ENCODE peak calls at places on chromosomes 11 and 22, in four cellular contexts. Q is neuronal stem cell, B is IMR-90, W is H1. T is an unnamed sample.

GRCh38 chr11:27383645-27384044 is 20.6 kb upstream of the CCDC34 start:
- DNase-seq in Q (no peak), B (no peak), W (no peak), T (no peak)

GRCh38 chr11:10666976-10667892 is 26.3 kb downstream of the IRAG1 start:
- DNase-seq in Q (no peak), B (peak), W (no peak), T (no peak)

GRCh38 chr11:122727101-122727929 is 71.8 kb downstream of the UBASH3B start:
- DNase-seq in Q (peak), B (no peak), W (no peak), T (peak)

GRCh38 chr22:21009638-21010425 is 5.1 kb upstream of the P2RX6 start:
- DNase-seq in Q (peak), B (peak), W (no peak), T (peak)

GRCh38 chr11:83389975-83390374 is 103.8 kb upstream of the CCDC90B start:
- DNase-seq in Q (no peak), B (no peak), W (no peak), T (no peak)

GRCh38 chr22:39655736-39656285 is 85.3 kb downstream of the CACNA1I start:
- DNase-seq in Q (no peak), B (no peak), W (no peak), T (no peak)

GRCh38 chr11:3837793-3838192 is 3.0 kb downstream of the RHOG start:
- DNase-seq in Q (no peak), B (no peak), W (no peak), T (peak)

GRCh38 chr11:77515063-77515462 is 41.2 kb upstream of the PAK1 start:
- DNase-seq in Q (no peak), B (no peak), W (no peak), T (peak)

GRCh38 chr11:762421-763072 is 14.7 kb downstream of the GATD1 start:
- DNase-seq in Q (no peak), B (peak), W (no peak), T (peak)

GRCh38 chr11:45794169-45794568 is 10.8 kb upstream of the SLC35C1 start:
- DNase-seq in Q (no peak), B (no peak), W (no peak), T (no peak)

GRCh38 chr11:72633068-72633467 is 41.2 kb downstream of the PDE2A start:
- DNase-seq in Q (no peak), B (no peak), W (no peak), T (no peak)

GRCh38 chr11:72634472-72635095 is 39.6 kb downstream of the PDE2A start:
- DNase-seq in Q (no peak), B (no peak), W (no peak), T (no peak)

GRCh38 chr11:72630104-72630852 is 43.9 kb downstream of the PDE2A start:
- DNase-seq in Q (no peak), B (no peak), W (no peak), T (no peak)

GRCh38 chr11:72634016-72634415 is 40.2 kb downstream of the PDE2A start:
- DNase-seq in Q (no peak), B (no peak), W (no peak), T (no peak)

DNA sequence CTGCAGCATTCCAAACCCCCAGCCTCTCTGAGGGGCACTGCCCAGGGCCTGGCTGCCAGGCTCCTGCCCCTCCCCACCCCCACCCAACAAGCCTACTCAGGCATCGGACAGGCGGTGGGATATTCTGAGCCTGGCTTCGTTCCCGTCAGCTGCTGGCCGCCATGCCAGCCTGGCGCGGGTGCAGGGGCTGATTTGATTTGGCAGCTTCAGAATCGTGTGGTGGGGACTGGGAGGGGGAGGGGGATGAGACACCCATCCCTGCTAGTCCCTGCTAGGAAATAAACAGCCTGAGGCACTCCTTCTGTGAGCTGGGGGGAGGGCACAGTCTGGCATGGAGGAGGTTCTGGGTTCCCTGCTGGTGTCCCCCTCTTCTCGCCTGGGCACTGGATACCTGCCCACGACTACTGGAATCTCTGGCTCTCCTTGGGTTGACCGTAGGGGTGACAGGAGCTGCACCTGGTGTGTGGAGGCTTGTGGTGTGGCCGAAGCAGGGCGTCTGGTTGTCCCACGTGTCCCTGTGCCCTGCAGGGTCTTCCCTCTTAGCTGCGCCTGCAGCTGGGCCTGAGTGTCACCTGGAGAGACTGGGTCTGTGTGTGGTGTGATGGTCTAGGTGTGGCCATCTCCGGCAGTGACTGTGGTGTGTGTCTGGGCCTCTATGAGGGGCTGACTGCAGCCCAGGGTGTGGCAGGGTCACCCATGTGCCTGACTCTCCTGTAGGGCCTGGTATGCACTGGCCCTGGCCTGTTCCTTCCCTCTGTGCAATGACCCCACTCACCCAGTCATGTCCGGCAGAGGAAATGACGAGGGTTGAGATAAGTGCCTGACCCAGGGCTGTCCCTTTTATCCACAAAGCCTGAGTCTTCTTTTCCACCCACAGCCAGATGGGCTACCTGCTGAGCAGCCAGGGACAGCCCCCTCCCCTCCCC is 42.2 kb downstream of the PDE2A start:
- DNase-seq in Q (no peak), B (no peak), W (no peak), T (no peak)
- H3K27ac ChIP-seq in Q (no peak), B (no peak), W (no peak), T (no peak)

GRCh38 chr11:125941241-125941605 is 4.6 kb upstream of the VSIG10L2 start:
- DNase-seq in Q (no peak), B (no peak), W (no peak), T (no peak)
- H2AFZ ChIP-seq in Q (peak), B (no peak), W (peak), T (no peak)

DNA sequence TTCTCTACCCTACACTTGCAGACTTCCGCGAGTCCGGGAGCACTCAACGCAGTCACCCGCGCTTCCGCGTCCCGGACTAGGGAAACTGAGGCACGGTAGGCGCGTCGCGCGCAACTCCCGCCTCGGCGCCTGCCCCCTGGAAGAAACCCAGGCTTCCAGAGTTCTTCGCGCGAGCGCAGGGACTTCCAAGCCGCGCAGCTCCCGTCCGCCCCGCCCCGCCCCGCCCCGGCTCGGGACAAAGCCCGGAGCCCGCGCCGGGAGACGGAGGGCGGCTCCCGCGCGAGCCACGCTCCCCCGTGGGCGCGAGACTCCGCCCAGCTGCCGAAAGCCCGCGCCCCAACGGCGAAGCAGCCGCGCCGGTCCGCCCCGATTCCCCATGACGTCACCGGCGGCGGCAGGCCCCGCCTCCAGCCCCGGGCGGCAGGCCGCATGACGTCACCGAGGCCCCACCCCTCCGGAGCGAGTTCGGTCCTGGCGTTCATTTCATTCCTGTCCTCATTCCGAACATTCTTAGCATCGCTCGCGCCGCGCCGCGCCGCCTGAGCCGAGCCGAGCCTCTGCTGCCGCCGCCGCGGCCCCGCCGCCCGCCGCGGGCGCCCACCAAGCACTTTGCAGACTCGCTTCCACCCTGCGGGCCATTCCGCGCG is at the start of gene TEAD1:
- DNase-seq in Q (peak), B (peak), W (peak), T (peak)
- H4K8ac ChIP-seq in Q (no peak), B (peak), W (peak), T (peak)

DNA sequence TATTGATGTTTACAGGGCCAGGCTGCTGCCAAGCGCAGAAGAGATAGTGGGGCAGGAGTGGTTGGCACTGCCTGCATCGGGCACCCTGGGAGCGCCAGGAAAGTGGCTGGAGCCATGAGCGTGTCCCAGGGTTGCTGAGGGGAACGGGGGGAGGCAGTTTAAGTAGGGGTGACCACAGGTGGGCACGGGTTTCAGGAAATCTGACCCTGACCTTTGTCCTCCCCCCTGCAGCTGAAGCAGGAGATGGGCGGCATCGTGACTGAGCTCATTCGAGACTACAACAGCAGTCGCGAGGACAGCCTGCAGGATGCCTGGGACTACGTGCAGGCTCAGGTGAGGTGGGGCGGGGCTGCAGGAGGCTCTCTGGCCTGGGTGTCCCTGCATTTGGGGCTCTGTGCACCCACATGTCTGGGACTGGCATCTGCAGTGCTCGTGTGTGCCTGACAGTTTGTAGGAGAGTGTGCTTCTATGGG is 49.6 kb downstream of the CD82 start:
- DNase-seq in Q (no peak), B (no peak), W (no peak), T (no peak)
- H3K27ac ChIP-seq in Q (no peak), B (no peak), W (no peak), T (no peak)

DNA sequence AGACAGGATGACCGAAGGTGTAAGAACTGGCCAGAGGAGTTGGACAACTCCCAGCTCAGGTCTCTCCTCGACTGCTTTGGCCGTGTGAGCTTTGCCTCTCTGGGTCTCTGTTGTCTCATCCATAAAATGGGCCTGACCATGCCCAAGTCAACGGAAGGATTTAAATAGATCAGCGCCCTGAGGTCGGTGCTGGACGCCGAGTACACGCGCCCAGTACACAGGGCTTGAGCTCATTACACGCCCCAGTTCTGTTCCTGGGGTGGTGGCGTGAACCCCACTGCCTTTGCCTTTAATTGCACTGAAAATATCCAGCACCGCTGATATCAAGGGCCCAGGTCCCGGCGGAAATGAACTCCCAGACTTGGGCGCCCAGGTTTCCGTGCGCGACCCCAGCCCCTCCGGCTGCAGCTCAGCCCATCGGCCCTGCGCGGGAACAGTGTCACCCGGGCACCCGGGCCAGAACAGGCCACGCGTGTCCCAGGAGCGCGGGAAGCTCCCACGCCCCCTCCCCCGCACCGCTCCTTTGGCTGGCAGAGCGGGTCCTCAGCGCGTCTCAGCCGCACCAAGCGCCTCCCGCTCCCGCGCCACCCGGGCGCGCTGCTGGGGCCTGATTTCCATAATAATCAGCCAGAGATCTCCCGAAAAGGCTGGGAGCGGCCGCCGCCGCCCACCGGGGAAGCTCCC is 42.2 kb downstream of the CYTH4 start:
- DNase-seq in Q (no peak), B (no peak), W (no peak), T (no peak)
- H2AFZ ChIP-seq in Q (no peak), B (peak), W (no peak), T (no peak)

GRCh38 chr11:100832851-100833250 is 145.8 kb downstream of the ARHGAP42 start:
- DNase-seq in Q (no peak), B (no peak), W (no peak), T (peak)

GRCh38 chr11:100830295-100830694 is 143.2 kb downstream of the ARHGAP42 start:
- DNase-seq in Q (no peak), B (no peak), W (no peak), T (no peak)

GRCh38 chr11:100830978-100831732 is 144.1 kb downstream of the ARHGAP42 start:
- DNase-seq in Q (no peak), B (peak), W (no peak), T (peak)

GRCh38 chr11:100833276-100833675 is 146.2 kb downstream of the ARHGAP42 start:
- DNase-seq in Q (no peak), B (no peak), W (no peak), T (peak)

GRCh38 chr11:100831929-100832480 is 144.9 kb downstream of the ARHGAP42 start:
- DNase-seq in Q (no peak), B (no peak), W (no peak), T (peak)
- H4K8ac ChIP-seq in Q (no peak), B (no peak), W (no peak), T (no peak)

GRCh38 chr11:125433454-125434121 is 62.5 kb downstream of the FEZ1 start:
- DNase-seq in Q (peak), B (peak), W (no peak), T (peak)
- H3K27ac ChIP-seq in Q (no peak), B (no peak), W (no peak), T (no peak)

GRCh38 chr11:115503083-115503885 is 931 bp downstream of the CADM1 start:
- DNase-seq in Q (peak), B (peak), W (no peak), T (peak)

GRCh38 chr11:115501504-115501894 is 2.7 kb downstream of the CADM1 start:
- DNase-seq in Q (no peak), B (no peak), W (no peak), T (no peak)

GRCh38 chr11:115502636-115503082 is 1.6 kb downstream of the CADM1 start:
- DNase-seq in Q (no peak), B (no peak), W (no peak), T (no peak)

GRCh38 chr11:115500547-115501503 is 3.4 kb downstream of the CADM1 start:
- DNase-seq in Q (peak), B (no peak), W (no peak), T (no peak)

GRCh38 chr11:115501895-115502589 is 2.2 kb downstream of the CADM1 start:
- DNase-seq in Q (peak), B (peak), W (no peak), T (no peak)
- H2AFZ ChIP-seq in Q (peak), B (peak), W (no peak), T (no peak)

GRCh38 chr11:67584205-67584880 is 731 bp downstream of the GSTP1 start:
- DNase-seq in Q (no peak), B (peak), W (no peak), T (peak)

GRCh38 chr11:67585911-67586310 is 2.3 kb downstream of the GSTP1 start:
- DNase-seq in Q (no peak), B (no peak), W (no peak), T (no peak)

GRCh38 chr11:67586568-67587250 is 3.1 kb downstream of the GSTP1 start:
- DNase-seq in Q (no peak), B (no peak), W (no peak), T (no peak)

GRCh38 chr11:67583319-67584204 is at the start of gene GSTP1:
- DNase-seq in Q (peak), B (peak), W (peak), T (peak)

GRCh38 chr11:67584881-67585873 is 1.6 kb downstream of the GSTP1 start:
- DNase-seq in Q (no peak), B (no peak), W (no peak), T (no peak)
- H4K8ac ChIP-seq in Q (no peak), B (peak), W (peak), T (no peak)

GRCh38 chr22:27093422-27093821 is 436.0 kb downstream of the MIAT start:
- DNase-seq in Q (no peak), B (no peak), W (no peak), T (no peak)
- H3K27ac ChIP-seq in Q (no peak), B (no peak), W (no peak), T (no peak)